ENCODE peak calls at places on chromosomes 1 and 21, in nine cellular contexts. G, K, R, E, H, I, O, S and Q are unnamed samples.

GRCh38 chr1:145997156-145998023 is 1.0 kb upstream of the TXNIP start:
- DNase-seq in H (peak), R (peak), G (peak), K (no peak), I (no peak), O (no peak), S (peak), E (peak), Q (no peak)

GRCh38 chr1:91807921-91808620 is 77.9 kb downstream of the TGFBR3 start:
- DNase-seq in I (no peak), K (peak), S (no peak), R (no peak), O (no peak), G (no peak), E (no peak), H (no peak), Q (no peak)

GRCh38 chr1:206116191-206116872 is 856 bp downstream of the AVPR1B start:
- DNase-seq in S (no peak), H (no peak), E (no peak), G (no peak), O (no peak), I (no peak), K (no peak), R (no peak), Q (no peak)

GRCh38 chr1:176843352-176844297 is 320.9 kb downstream of the ASTN1 start:
- DNase-seq in K (peak), G (peak), H (peak), E (no peak), I (peak), O (no peak), R (peak), S (peak), Q (peak)

GRCh38 chr1:71592646-71593274 is 511.9 kb upstream of the ZRANB2 start:
- DNase-seq in G (no peak), I (no peak), R (no peak), O (no peak), H (no peak), K (no peak), S (no peak), E (no peak), Q (no peak)

GRCh38 chr21:42459065-42459430 is 37.0 kb downstream of the RSPH1 start:
- DNase-seq in I (no peak), K (no peak), E (peak), O (no peak), H (no peak), R (no peak), G (no peak), S (no peak), Q (no peak)

GRCh38 chr1:22077728-22078127 is 25.2 kb downstream of the CDC42 start:
- DNase-seq in E (no peak), R (no peak), H (no peak), I (no peak), K (no peak), G (no peak), O (no peak), S (no peak), Q (peak)

GRCh38 chr21:42107881-42108553 is 36.9 kb downstream of the UMODL1 start:
- DNase-seq in S (no peak), I (no peak), G (peak), O (peak), H (peak), K (peak), E (peak), R (peak), Q (peak)

GRCh38 chr1:72946901-72947505 is 664.7 kb upstream of the NEGR1 start:
- DNase-seq in R (no peak), I (peak), O (no peak), E (no peak), S (no peak), G (no peak), K (no peak), H (no peak), Q (no peak)

GRCh38 chr1:32536117-32536516 is 3.1 kb upstream of the ZBTB8A start:
- DNase-seq in G (no peak), H (no peak), R (no peak), I (no peak), K (no peak), S (no peak), E (no peak), O (no peak), Q (no peak)

GRCh38 chr1:180156631-180157091 is 2.0 kb downstream of the QSOX1 start:
- DNase-seq in I (no peak), H (no peak), K (peak), S (peak), G (no peak), E (peak), R (no peak), O (no peak), Q (peak)

GRCh38 chr1:226990133-226990716 is 50.1 kb downstream of the COQ8A start:
- DNase-seq in E (peak), H (no peak), O (no peak), R (peak), G (no peak), I (no peak), K (peak), S (no peak), Q (no peak)

DNA sequence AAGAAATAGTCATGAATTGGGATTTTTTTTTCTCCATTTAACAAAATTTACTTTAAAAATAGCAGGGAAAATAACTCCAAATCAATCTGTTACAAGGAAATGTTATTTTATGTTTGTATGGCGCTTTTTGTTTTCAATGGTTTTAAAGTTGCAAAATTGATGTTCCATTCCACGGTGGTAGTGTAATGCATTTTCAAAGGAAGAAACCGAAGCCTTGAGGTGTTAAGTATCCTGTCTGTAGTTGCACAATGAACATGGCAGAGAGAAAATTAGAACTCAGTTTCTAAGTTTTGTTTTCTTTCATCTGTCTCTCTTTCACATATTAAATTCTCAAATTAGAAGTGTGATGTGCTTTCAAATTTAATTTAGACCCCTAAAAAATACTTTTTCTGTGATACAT is 841.8 kb downstream of the USP25 start:
- DNase-seq in K (no peak), O (no peak), E (no peak), R (no peak), I (no peak), S (peak), H (no peak), G (no peak), Q (peak)
- H3K4me3 ChIP-seq in K (no peak), O (no peak), E (no peak), R (peak), I (no peak), S (no peak), H (no peak), G (no peak), Q (no peak)

GRCh38 chr21:37210799-37211198 is 56.3 kb downstream of the VPS26C start:
- DNase-seq in I (no peak), K (no peak), O (no peak), G (no peak), S (no peak), H (no peak), E (no peak), R (no peak), Q (no peak)

GRCh38 chr21:37207441-37208009 is 59.6 kb downstream of the VPS26C start:
- DNase-seq in R (peak), K (peak), O (no peak), H (no peak), G (no peak), I (peak), S (no peak), E (peak), Q (peak)

GRCh38 chr21:37208056-37208705 is 59.0 kb downstream of the VPS26C start:
- DNase-seq in H (peak), E (peak), I (no peak), S (no peak), G (no peak), O (no peak), R (peak), K (no peak), Q (peak)

GRCh38 chr21:37210017-37210593 is 57.0 kb downstream of the VPS26C start:
- DNase-seq in E (no peak), G (no peak), H (no peak), I (no peak), K (no peak), O (no peak), R (no peak), S (no peak), Q (no peak)

DNA sequence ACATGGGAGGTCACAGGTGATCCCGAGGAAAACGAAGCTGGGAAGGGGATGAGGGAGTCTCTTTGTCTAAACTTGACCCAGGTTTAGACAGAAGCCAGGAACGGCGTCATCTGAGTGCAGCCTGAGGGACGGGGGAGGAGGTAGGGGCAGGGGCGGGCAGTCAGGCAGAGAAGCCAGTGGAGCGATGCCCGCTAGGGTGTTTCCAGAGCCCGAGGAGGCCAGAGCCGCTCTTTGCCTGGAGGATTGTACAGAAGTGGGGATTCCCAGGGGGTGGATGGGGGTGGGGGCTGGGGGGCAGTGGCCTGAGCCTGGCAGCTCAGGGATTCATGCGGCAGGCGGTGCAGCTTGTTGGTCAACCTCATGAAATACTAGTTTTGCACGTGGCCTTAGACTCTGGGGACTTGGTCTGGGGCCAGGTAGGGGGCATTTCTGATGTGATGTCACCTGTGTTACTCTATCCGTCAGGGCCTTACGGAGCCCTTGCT is 58.4 kb downstream of the VPS26C start:
- DNase-seq in R (no peak), S (no peak), K (no peak), H (no peak), O (no peak), G (no peak), I (no peak), E (no peak), Q (no peak)
- H3K4me3 ChIP-seq in R (peak), S (no peak), K (no peak), H (no peak), O (no peak), G (no peak), I (no peak), E (no peak), Q (no peak)

GRCh38 chr1:245166471-245166885 is 11.7 kb downstream of the KIF26B start:
- DNase-seq in I (no peak), E (no peak), K (peak), R (no peak), O (no peak), S (no peak), G (no peak), H (no peak), Q (no peak)
- H3K4me3 ChIP-seq in I (peak), E (no peak), K (peak), R (no peak), O (no peak), S (peak), G (peak), H (no peak), Q (no peak)

GRCh38 chr1:26327956-26328362 is 10.2 kb downstream of the CD52 start:
- DNase-seq in G (no peak), H (no peak), K (no peak), R (no peak), O (no peak), S (no peak), I (no peak), E (no peak), Q (peak)

GRCh38 chr1:26323382-26323781 is 5.6 kb downstream of the CD52 start:
- DNase-seq in O (no peak), G (no peak), E (no peak), I (no peak), R (no peak), H (no peak), K (no peak), S (no peak), Q (no peak)

GRCh38 chr1:26330276-26330675 is 12.5 kb downstream of the CD52 start:
- DNase-seq in R (no peak), H (no peak), K (no peak), I (no peak), E (no peak), O (no peak), S (no peak), G (no peak), Q (no peak)

GRCh38 chr1:26324550-26324949 is 6.8 kb downstream of the CD52 start:
- DNase-seq in S (no peak), E (no peak), G (no peak), K (no peak), I (no peak), O (no peak), H (no peak), R (no peak), Q (no peak)

DNA sequence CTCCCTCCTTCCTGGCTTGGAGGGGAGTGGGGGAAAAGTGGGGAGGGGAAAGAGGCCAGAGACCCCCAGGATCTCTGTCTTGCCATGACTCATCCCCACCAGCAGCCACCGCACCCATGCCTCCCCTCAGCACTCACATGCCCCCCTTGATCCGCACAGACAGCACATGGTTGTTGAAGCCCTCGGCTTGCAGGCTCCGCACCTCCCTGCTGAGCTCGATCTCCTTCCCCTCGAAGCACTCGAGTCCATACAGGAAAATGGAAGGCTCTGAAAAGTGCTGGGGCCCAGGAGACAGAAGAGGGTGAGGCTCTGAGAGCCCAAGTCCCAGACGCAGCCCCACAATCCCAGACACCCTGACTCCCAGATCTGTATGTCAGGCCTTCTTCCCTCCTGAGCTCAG is 10.8 kb downstream of the CD52 start:
- DNase-seq in E (no peak), R (no peak), G (no peak), O (no peak), K (no peak), H (no peak), S (no peak), I (no peak), Q (no peak)
- H3K4me3 ChIP-seq in E (no peak), R (no peak), G (no peak), O (no peak), K (no peak), H (no peak), S (no peak), I (no peak), Q (no peak)

GRCh38 chr1:204463125-204464060 is 31.2 kb downstream of the PIK3C2B start:
- DNase-seq in H (peak), O (no peak), S (no peak), G (no peak), R (peak), K (peak), I (no peak), E (no peak), Q (no peak)

GRCh38 chr1:204462229-204462561 is 32.4 kb downstream of the PIK3C2B start:
- DNase-seq in H (no peak), S (no peak), G (no peak), K (no peak), R (no peak), E (no peak), I (no peak), O (no peak), Q (no peak)

GRCh38 chr1:204460346-204460745 is 34.3 kb downstream of the PIK3C2B start:
- DNase-seq in H (no peak), K (no peak), I (no peak), G (no peak), O (no peak), R (no peak), S (no peak), E (no peak), Q (no peak)

GRCh38 chr1:204459706-204460105 is 34.9 kb downstream of the PIK3C2B start:
- DNase-seq in G (no peak), O (no peak), H (no peak), K (no peak), E (no peak), R (no peak), S (no peak), I (no peak), Q (no peak)

GRCh38 chr1:204461331-204462228 is 33.0 kb downstream of the PIK3C2B start:
- DNase-seq in E (no peak), O (no peak), K (peak), R (no peak), G (no peak), H (no peak), I (no peak), S (no peak), Q (peak)
- H3K4me3 ChIP-seq in E (no peak), O (no peak), K (no peak), R (no peak), G (no peak), H (no peak), I (no peak), S (no peak), Q (no peak)

GRCh38 chr1:6802893-6803292 is 17.6 kb downstream of the CAMTA1 start:
- DNase-seq in R (no peak), G (no peak), O (no peak), K (no peak), E (no peak), I (no peak), S (no peak), H (no peak), Q (no peak)

GRCh38 chr1:6802454-6802853 is 17.2 kb downstream of the CAMTA1 start:
- DNase-seq in G (no peak), O (no peak), I (no peak), R (no peak), E (no peak), K (no peak), H (no peak), S (no peak), Q (no peak)

GRCh38 chr1:6803357-6803756 is 18.1 kb downstream of the CAMTA1 start:
- DNase-seq in H (no peak), R (no peak), G (no peak), I (no peak), S (no peak), E (no peak), O (no peak), K (no peak), Q (peak)

GRCh38 chr1:6807782-6808181 is 22.5 kb downstream of the CAMTA1 start:
- DNase-seq in I (no peak), K (no peak), S (no peak), G (no peak), H (no peak), R (no peak), E (peak), O (no peak), Q (no peak)

DNA sequence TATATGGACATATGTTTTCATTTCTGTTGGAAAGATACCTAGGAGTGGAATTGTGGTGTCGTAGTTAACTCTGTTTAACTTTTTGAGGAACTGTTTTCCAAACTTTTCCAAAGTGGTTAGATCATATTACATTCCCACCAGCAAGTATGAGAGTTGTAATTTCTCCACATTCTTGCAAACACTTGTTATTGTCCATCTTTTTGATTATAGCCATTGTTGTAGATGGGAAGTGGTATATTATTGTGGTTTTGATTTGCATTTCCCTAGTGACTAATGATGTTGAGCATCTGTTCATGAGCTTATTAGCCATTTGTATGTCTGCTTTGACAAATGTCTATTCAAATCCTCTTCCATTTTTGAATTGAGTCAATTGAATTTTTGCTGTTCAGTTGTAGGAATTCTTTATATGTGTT is 19.8 kb downstream of the CAMTA1 start:
- DNase-seq in E (no peak), I (no peak), H (no peak), S (peak), O (no peak), G (no peak), R (no peak), K (no peak), Q (no peak)
- H3K4me3 ChIP-seq in E (no peak), I (no peak), H (no peak), S (no peak), O (no peak), G (no peak), R (no peak), K (no peak), Q (no peak)

DNA sequence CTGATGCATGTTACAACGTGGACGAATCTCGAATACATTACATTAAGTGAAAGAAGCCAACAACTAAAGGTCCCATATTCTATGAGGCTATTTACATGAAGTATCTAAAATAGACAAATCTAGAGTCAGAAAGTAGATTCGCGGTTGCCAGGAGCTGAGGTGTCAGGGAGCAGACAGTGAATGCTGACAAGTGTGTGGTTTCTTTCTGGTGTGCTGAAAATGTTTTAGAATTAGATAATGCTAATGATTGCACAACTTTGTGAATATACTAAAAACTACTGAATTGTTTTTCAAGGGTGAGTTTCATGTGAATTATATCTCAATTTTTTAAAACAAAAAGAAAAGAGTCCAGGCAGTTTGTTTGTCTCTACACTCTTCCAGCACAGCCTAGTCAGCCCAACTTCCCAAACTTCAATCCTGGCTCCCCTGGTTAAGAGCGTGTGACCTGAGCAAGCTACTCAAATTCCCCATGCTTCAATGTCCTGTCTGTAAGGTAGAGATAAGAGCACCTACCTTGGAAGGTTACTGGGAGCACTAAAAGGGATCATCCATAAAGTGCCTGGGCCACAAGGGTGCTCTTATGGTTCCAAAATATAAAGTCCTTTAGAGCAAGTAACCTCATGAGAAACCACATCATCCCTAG is 20.9 kb downstream of the HLCS start:
- DNase-seq in S (no peak), K (peak), I (no peak), R (no peak), H (no peak), E (no peak), G (no peak), O (no peak), Q (no peak)
- H3K4me3 ChIP-seq in S (no peak), K (no peak), I (no peak), R (no peak), H (no peak), E (no peak), G (no peak), O (no peak), Q (no peak)

DNA sequence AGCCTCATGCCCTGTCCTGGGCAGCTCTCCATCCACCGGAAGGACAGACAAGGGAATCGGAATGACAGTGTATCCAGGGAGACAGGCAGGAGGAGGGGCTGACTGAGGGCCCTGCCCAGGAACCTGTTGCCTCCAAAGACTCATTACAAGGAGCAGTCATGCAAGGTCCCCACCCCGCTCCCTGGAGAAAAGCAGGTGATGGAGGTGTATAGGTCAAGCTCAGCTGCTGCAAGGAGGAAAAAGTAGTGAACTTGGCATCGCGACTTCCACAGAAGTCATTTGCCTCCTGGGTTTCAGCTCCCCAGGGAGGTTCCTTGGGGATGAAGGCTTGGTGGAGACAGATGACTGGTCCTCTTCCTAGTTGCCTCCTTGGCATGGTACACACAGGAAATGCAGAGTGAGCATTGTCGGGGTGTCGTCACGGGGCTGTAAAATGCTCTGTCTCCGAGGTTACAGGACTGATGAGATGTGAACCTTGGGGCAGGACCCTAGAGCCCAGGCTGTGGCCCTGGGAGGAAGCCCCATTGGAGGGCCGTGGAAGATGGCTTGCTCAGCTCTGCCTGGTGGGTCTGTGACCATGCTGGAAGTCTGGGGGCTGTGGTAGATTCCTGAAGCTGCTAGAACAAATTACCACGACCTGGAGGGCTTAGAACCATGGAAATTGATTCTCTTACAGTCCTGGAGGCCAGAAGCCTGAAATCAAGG is 219.6 kb upstream of the C1orf174 start:
- DNase-seq in K (no peak), G (no peak), I (no peak), E (no peak), S (no peak), O (no peak), R (no peak), H (no peak), Q (no peak)
- H3K4me3 ChIP-seq in K (no peak), G (no peak), I (no peak), E (no peak), S (no peak), O (no peak), R (no peak), H (no peak), Q (no peak)